ENCODE peak calls at places on chromosomes 13 and 19, in ten cellular contexts. H is T-helper 2 cell; I is dermis blood vessel endothelial cell; L is Right ventricle myocardium inferior; Y is ovary; T is type B pancreatic cell; C is stimulated activated CD4-positive, alpha-beta T cell treated with anti-CD3 and anti-CD28 coated beads, Interleukin-1b, Interleukin-23, amount 100 ng/mL, for 1 hour; D is activated T-helper 1 cell treated with Interleukin-2 at 50 U/mL for 16 hours; B is testis; E is T-helper 9 cell. M is an unnamed sample.

GRCh38 chr13:98576215-98576945 is 527 bp downstream of the STK24 start:
- DNase-seq in T (peak), D (peak), I (peak), B (peak), L (peak), H (peak), C (no peak), Y (peak), E (peak), M (peak)

GRCh38 chr13:74040200-74040599 is 94.0 kb downstream of the KLF12 start:
- DNase-seq in E (peak), H (no peak), I (peak), C (peak), Y (peak), D (no peak), B (peak), T (no peak), L (peak), M (peak)

GRCh38 chr13:24502567-24503375 is 9.8 kb downstream of the PARP4 start:
- DNase-seq in L (no peak), T (no peak), I (peak), D (no peak), E (no peak), C (no peak), Y (no peak), H (no peak), B (no peak), M (peak)

GRCh38 chr19:54124393-54124792 is 8.8 kb downstream of the PRPF31 start:
- DNase-seq in L (no peak), B (no peak), D (no peak), C (no peak), T (no peak), H (no peak), E (no peak), I (no peak), Y (no peak), M (no peak)

GRCh38 chr13:63691474-63691873 is 2275.8 kb upstream of the PCDH20 start:
- DNase-seq in Y (no peak), D (no peak), H (no peak), I (no peak), T (no peak), B (no peak), L (no peak), E (no peak), C (no peak), M (no peak)

GRCh38 chr13:108980237-108980636 is 350.8 kb downstream of the MYO16 start:
- DNase-seq in C (no peak), I (no peak), L (no peak), T (no peak), B (no peak), E (no peak), D (no peak), H (no peak), Y (no peak), M (no peak)

GRCh38 chr13:73335226-73335625 is 276.4 kb downstream of the KLF5 start:
- DNase-seq in D (no peak), E (no peak), T (no peak), B (no peak), H (no peak), Y (no peak), C (no peak), L (no peak), I (peak), M (no peak)

GRCh38 chr13:113122571-113123225 is at the start of gene F10:
- DNase-seq in E (no peak), B (peak), I (peak), D (no peak), T (peak), Y (peak), C (no peak), H (no peak), L (peak), M (peak)

GRCh38 chr13:113531041-113531873 is 40.7 kb upstream of the DCUN1D2 start:
- DNase-seq in D (no peak), I (no peak), L (no peak), H (no peak), E (no peak), T (no peak), C (no peak), B (peak), Y (no peak), M (no peak)

GRCh38 chr19:45876161-45876410 is 9.9 kb downstream of the IRF2BP1 start:
- DNase-seq in H (no peak), Y (no peak), I (no peak), E (no peak), D (no peak), L (no peak), B (no peak), C (no peak), T (no peak), M (no peak)

GRCh38 chr13:85586422-85586831 is 212.8 kb downstream of the SLITRK6 start:
- DNase-seq in Y (no peak), I (no peak), C (no peak), D (no peak), T (no peak), H (no peak), L (no peak), E (no peak), B (no peak), M (no peak)

GRCh38 chr19:6204212-6204611 is 68.7 kb downstream of the ACSBG2 start:
- DNase-seq in I (no peak), H (no peak), E (no peak), B (no peak), C (no peak), T (no peak), L (no peak), D (no peak), Y (no peak), M (no peak)